ENCODE peak calls at places on chromosomes 11 and 22, in six cellular contexts. D, J, A, B, W and I are unnamed samples.

GRCh38 chr22:39149915-39150847 is 2.3 kb downstream of the CBX7 start:
- DNase-seq in D (peak), J (peak), A (no peak), B (no peak), W (peak), I (no peak)

GRCh38 chr22:16914006-16914405 is 88.8 kb upstream of the XKR3 start:
- DNase-seq in D (no peak), J (no peak), A (no peak), B (no peak), W (no peak), I (no peak)

GRCh38 chr11:68966894-68967780 is 13.6 kb downstream of the MRGPRD start:
- DNase-seq in D (no peak), J (no peak), A (no peak), B (no peak), W (no peak), I (no peak)

GRCh38 chr11:70788247-70789022 is 390.1 kb downstream of the CTTN start:
- DNase-seq in D (no peak), J (no peak), A (peak), B (peak), W (no peak), I (no peak)

GRCh38 chr11:39673994-39674393 is 1785.5 kb downstream of the LRRC4C start:
- DNase-seq in D (no peak), J (no peak), A (no peak), B (no peak), W (no peak), I (no peak)

GRCh38 chr11:9138612-9139579 is 47.5 kb upstream of the SCUBE2 start:
- DNase-seq in D (no peak), J (peak), A (peak), B (peak), W (no peak), I (peak)

GRCh38 chr22:44526431-44527115 is 28.5 kb upstream of the RTL6 start:
- DNase-seq in D (no peak), J (no peak), A (no peak), B (no peak), W (no peak), I (no peak)

GRCh38 chr11:118975771-118976709 is 4.5 kb downstream of the FOXR1 start:
- DNase-seq in D (no peak), J (no peak), A (no peak), B (no peak), W (no peak), I (peak)

GRCh38 chr11:86073948-86074347 is 5.1 kb upstream of the PICALM start:
- DNase-seq in D (no peak), J (no peak), A (no peak), B (no peak), W (no peak), I (no peak)

GRCh38 chr22:23263651-23264555 is 83.6 kb downstream of the BCR start:
- DNase-seq in D (no peak), J (no peak), A (no peak), B (no peak), W (no peak), I (no peak)

GRCh38 chr22:42304021-42304790 is 33.8 kb upstream of the TCF20 start:
- DNase-seq in D (no peak), J (peak), A (no peak), B (no peak), W (no peak), I (no peak)

GRCh38 chr11:112087212-112087611 is 539 bp downstream of the SDHD start:
- DNase-seq in D (no peak), J (no peak), A (no peak), B (no peak), W (no peak), I (no peak)

GRCh38 chr11:102135256-102135655 is 25.0 kb downstream of the YAP1 start:
- DNase-seq in D (no peak), J (no peak), A (no peak), B (no peak), W (no peak), I (no peak)

GRCh38 chr11:28606930-28607329 is 498.7 kb downstream of the METTL15 start:
- DNase-seq in D (no peak), J (no peak), A (no peak), B (peak), W (no peak), I (peak)

GRCh38 chr22:19178065-19178658 is 374 bp downstream of the SLC25A1 start:
- DNase-seq in D (peak), J (peak), A (no peak), B (no peak), W (no peak), I (no peak)

GRCh38 chr22:40237241-40237640 is 59.5 kb downstream of the TNRC6B start:
- DNase-seq in D (no peak), J (no peak), A (no peak), B (no peak), W (no peak), I (no peak)

GRCh38 chr11:67495234-67496005 is 9.7 kb downstream of the PITPNM1 start:
- DNase-seq in D (no peak), J (no peak), A (no peak), B (no peak), W (no peak), I (no peak)

GRCh38 chr11:35404397-35404775 is 15.0 kb downstream of the SLC1A2 start:
- DNase-seq in D (no peak), J (peak), A (no peak), B (peak), W (no peak), I (no peak)
- TF ChIP-seq CTCF in D (peak), J (peak), A (peak), B (peak), W (peak), I (peak)

GRCh38 chr11:124194696-124195418 is 11.7 kb downstream of the OR10D3 start:
- DNase-seq in D (no peak), J (peak), A (peak), B (peak), W (no peak), I (peak)
- TF ChIP-seq CTCF in D (peak), J (peak), A (peak), B (peak), W (no peak), I (peak)

DNA sequence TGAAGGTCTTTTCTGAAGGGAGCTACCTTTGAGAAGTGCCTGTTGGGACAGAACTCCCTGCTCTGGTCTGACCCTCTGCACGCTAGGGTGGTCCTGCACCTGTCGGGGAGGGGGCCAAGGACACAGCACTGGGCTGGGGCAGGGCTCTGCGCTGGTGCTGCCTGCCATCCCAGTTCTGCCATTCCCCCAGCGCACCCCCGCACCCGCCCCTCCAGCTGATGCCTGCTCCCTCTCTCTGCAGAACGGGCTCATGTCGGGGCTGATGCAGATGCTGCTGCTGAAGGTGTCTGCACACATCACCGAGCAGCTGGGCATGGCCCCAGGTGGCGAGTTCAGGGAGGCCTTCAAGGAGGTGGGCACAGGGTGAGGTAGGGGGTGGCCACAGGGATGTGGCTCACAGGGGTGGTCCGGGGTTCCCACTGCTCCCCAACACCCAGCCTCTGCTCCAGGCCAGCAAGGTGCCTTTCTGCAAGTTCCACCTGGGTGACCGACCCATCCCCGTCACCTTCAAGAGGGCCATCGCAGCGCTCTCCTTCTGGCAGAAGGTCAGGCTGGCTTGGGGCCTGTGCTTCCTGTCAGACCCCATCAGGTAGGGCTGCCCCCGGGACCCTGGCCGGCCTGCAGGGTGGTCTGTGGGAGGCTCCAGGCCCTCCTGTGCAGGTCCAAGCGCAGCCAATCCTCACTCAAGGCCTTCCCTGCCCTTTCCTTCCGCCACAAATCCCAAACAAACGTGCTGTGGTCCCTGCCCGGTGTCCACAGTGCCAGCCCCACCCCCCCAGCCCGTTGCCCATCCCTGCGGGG is 3.6 kb upstream of the SELENOO start:
- DNase-seq in D (no peak), J (no peak), A (no peak), B (no peak), W (no peak), I (no peak)
- TF ChIP-seq CTCF in D (no peak), J (no peak), A (no peak), B (no peak), W (no peak), I (no peak)

DNA sequence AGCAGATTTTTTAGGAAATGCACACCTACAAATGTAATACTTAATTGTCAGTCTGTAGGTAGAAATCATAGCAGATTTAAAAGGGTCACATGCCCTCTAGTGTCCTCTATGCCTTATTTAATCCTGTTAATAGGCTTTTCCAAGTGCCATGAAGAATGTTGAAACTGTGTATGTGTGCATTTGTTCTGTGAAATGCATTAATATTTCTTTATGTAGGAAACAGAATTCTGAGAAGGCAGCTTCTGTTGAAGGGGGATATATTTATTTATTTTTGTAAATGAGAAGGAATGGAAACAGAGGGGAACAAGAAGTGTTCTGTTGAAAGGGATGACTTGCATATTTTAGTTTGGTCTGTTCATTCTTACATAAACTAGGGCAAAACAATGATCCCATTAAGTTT is 51.0 kb downstream of the SVIP start:
- DNase-seq in D (no peak), J (peak), A (no peak), B (no peak), W (no peak), I (no peak)
- TF ChIP-seq CTCF in D (no peak), J (peak), A (no peak), B (no peak), W (no peak), I (no peak)

DNA sequence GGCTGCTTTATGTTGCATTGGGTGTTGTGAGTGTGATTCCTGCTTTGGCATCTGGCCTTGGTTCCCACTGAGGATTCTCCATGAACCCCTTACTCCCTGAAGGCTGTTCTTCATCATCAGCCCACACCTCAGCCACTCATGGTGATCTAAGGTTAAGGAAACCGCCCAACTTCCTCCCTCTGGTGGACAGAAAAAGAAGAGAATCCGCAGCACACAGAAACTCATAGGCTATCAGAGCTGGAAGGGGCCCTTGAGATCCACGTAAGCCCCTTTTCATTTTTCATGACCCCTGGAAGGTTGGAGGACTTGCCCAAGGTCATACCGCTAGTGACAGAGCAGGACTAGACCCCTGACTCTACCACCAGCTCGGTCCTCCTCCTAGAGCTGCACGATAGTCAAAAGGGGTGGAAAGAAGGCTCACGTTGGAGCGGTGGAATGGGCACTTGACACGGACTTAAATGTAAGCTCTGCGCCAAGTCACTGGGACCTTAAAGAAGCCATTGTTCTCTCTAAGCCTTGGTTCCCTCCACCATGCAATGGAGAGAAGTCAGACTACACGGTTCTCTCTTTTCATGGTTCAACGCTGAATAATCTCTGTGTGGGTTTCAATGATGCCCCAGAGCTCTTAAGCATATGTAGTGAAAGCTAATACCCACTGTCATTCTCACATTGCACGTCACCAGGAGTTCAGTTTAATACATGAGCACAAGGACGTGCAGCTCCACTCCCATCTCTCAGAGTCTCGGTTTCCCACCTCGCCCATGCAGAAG is 83.6 kb upstream of the CRTAM start:
- DNase-seq in D (no peak), J (peak), A (no peak), B (peak), W (no peak), I (no peak)
- TF ChIP-seq CTCF in D (no peak), J (peak), A (peak), B (peak), W (no peak), I (peak)

DNA sequence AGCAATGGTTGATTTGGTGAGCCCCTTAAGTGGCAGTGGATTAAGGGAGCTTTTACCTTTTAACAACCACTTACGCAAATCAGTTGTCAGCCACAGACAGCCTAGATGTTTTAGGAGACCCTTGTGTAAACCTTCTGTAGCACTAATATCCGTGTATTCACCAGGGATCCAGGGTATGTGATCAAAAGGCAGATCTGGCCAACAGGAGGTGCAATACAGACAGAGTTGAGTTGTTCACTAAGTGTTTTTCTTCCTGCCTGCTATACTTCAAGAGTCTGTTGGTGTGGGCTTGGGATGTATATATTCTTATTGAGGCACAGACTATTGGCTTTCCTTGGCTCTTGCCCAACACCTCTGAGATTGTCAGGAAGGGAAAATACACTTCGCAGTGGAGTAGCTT is 175.1 kb downstream of the FAT3 start:
- DNase-seq in D (no peak), J (no peak), A (no peak), B (no peak), W (no peak), I (no peak)
- TF ChIP-seq CTCF in D (no peak), J (no peak), A (no peak), B (no peak), W (no peak), I (peak)

DNA sequence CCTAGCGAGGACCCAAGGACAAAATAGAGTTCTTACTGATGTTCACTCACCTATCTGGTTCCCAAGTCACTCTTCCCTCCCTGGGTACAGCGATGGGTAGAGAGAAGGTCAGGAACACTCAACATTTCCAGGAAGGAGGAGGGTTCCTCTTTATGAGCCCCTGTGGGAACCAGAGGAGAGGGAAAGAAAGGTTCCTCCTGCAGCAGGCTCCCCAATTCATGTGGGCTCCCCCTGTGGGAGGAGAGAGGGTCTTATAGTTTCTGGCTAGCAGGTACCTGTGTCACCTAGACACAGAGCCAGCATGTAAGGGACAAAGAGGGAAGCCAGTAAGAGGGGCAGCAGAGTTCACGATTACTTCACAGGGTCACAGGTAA is 93.5 kb downstream of the DBX1 start:
- DNase-seq in D (no peak), J (no peak), A (no peak), B (no peak), W (no peak), I (no peak)
- TF ChIP-seq CTCF in D (no peak), J (no peak), A (no peak), B (no peak), W (no peak), I (no peak)

GRCh38 chr11:104333977-104334376 is 170.0 kb upstream of the PDGFD start:
- DNase-seq in D (no peak), J (peak), A (no peak), B (no peak), W (no peak), I (no peak)
- TF ChIP-seq CTCF in D (no peak), J (no peak), A (peak), B (peak), W (no peak), I (peak)

GRCh38 chr22:49845241-49845640 is 8.4 kb upstream of the ZBED4 start:
- DNase-seq in D (no peak), J (no peak), A (no peak), B (no peak), W (no peak), I (no peak)

GRCh38 chr22:49847751-49848689 is 5.6 kb upstream of the ZBED4 start:
- DNase-seq in D (peak), J (no peak), A (no peak), B (no peak), W (no peak), I (no peak)

GRCh38 chr22:49848690-49849160 is 4.9 kb upstream of the ZBED4 start:
- DNase-seq in D (no peak), J (no peak), A (no peak), B (no peak), W (no peak), I (no peak)

GRCh38 chr22:49849161-49850020 is 4.3 kb upstream of the ZBED4 start:
- DNase-seq in D (no peak), J (no peak), A (no peak), B (no peak), W (no peak), I (no peak)

DNA sequence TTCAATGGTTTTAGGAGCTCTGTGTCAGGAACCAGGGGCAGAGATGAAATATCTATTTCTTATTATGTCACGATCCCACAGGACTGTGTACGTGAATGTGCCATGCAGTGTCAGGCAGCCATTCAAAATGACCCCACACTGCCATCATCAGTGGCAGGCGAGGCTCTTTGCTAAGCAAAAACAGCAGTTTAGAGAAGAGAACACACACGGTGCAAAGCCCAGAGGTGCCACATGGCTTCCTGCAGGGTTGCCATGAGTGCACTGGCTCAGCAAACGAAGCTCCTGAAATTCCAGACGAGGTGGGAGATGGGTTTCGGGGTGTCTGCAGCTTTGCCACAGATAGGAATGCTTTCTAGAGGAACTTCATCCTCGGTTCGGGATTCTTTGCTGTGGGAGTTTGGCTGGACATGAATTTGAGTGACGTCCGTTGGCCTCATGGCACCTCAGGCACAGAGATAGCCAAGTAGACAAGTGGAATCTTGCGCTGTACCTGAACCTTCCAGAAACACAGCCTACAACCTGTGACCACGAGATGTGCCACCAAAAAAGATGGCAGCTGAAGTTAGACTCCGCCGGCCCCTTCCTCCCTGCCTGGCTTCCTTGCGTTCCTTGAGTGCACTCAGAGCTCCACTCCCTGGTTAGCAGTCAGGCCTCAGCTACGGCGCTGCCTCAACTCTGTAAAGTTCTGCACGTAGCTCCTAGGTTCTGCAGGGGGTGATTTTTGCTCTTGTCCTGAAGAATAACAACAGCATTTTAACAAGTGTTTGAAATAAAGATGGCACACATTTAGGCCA is 7.8 kb upstream of the ZBED4 start:
- DNase-seq in D (no peak), J (no peak), A (no peak), B (no peak), W (no peak), I (no peak)
- TF ChIP-seq CTCF in D (no peak), J (no peak), A (no peak), B (no peak), W (no peak), I (no peak)

GRCh38 chr22:29992341-29993275 is 87.7 kb upstream of the HORMAD2 start:
- DNase-seq in D (no peak), J (peak), A (no peak), B (no peak), W (no peak), I (peak)

GRCh38 chr22:29994941-29995340 is 85.3 kb upstream of the HORMAD2 start:
- DNase-seq in D (no peak), J (peak), A (peak), B (peak), W (no peak), I (peak)

GRCh38 chr22:29997516-29997915 is 82.7 kb upstream of the HORMAD2 start:
- DNase-seq in D (no peak), J (no peak), A (no peak), B (no peak), W (no peak), I (no peak)

GRCh38 chr22:29998627-29999026 is 81.6 kb upstream of the HORMAD2 start:
- DNase-seq in D (no peak), J (no peak), A (no peak), B (peak), W (no peak), I (no peak)

GRCh38 chr22:29994027-29994715 is 86.1 kb upstream of the HORMAD2 start:
- DNase-seq in D (no peak), J (peak), A (peak), B (peak), W (no peak), I (peak)
- TF ChIP-seq CTCF in D (no peak), J (peak), A (peak), B (peak), W (no peak), I (peak)